ENCODE peak calls at places on chromosomes 1 and 21, in five cellular contexts. K, C, J, T and P are unnamed samples.

GRCh38 chr1:225965231-225965630 is 24.2 kb upstream of the LEFTY2 start:
- DNase-seq in K (no peak), C (no peak), J (no peak), T (no peak), P (no peak)

GRCh38 chr1:24987424-24987823 is 57.3 kb upstream of the RUNX3 start:
- DNase-seq in K (no peak), C (no peak), J (no peak), T (no peak), P (no peak)

GRCh38 chr1:80059940-80060339 is 1053.4 kb upstream of the ADGRL4 start:
- DNase-seq in K (no peak), C (no peak), J (no peak), T (no peak), P (no peak)

GRCh38 chr1:39328722-39329121 is 124.2 kb downstream of the MACF1 start:
- DNase-seq in K (no peak), C (no peak), J (no peak), T (no peak), P (no peak)

GRCh38 chr1:37035828-37036666 is 1.7 kb upstream of the GRIK3 start:
- DNase-seq in K (no peak), C (peak), J (peak), T (no peak), P (no peak)

GRCh38 chr1:82321794-82322193 is 521.1 kb downstream of the ADGRL2 start:
- DNase-seq in K (no peak), C (no peak), J (no peak), T (no peak), P (no peak)

GRCh38 chr1:51535006-51535592 is 16.0 kb upstream of the EPS15 start:
- DNase-seq in K (no peak), C (peak), J (peak), T (peak), P (peak)

GRCh38 chr1:116255933-116256649 is 117.0 kb upstream of the ATP1A1 start:
- DNase-seq in K (no peak), C (no peak), J (no peak), T (no peak), P (no peak)

GRCh38 chr1:47757226-47757975 is 239.8 kb downstream of the TRABD2B start:
- DNase-seq in K (no peak), C (no peak), J (no peak), T (no peak), P (no peak)

GRCh38 chr21:44761011-44761729 is 40.5 kb downstream of the UBE2G2 start:
- DNase-seq in K (no peak), C (peak), J (no peak), T (no peak), P (no peak)